ENCODE peak calls at places on chromosome 3, in five cellular contexts. O, Q, L, I and E are unnamed samples.

GRCh38 chr3:33211444-33211843 is 7.2 kb downstream of the SUSD5 start:
- DNase-seq in O (no peak), Q (no peak), L (no peak), I (peak), E (no peak)

GRCh38 chr3:114310701-114311100 is 16.9 kb downstream of the TIGIT start:
- DNase-seq in O (no peak), Q (no peak), L (no peak), I (no peak), E (no peak)

GRCh38 chr3:69865920-69866679 is 126.8 kb downstream of the MITF start:
- DNase-seq in O (peak), Q (peak), L (peak), I (no peak), E (peak)

GRCh38 chr3:187567026-187567425 is 103.2 kb downstream of the SST start:
- DNase-seq in O (no peak), Q (no peak), L (no peak), I (no peak), E (peak)

GRCh38 chr3:69305011-69305410 is 80.9 kb downstream of the FRMD4B start:
- DNase-seq in O (no peak), Q (no peak), L (no peak), I (no peak), E (no peak)

GRCh38 chr3:31167666-31168065 is 273.2 kb upstream of the GADL1 start:
- DNase-seq in O (no peak), Q (no peak), L (no peak), I (no peak), E (no peak)

GRCh38 chr3:150083653-150084037 is 113.0 kb upstream of the PFN2 start:
- DNase-seq in O (no peak), Q (no peak), L (no peak), I (no peak), E (no peak)

GRCh38 chr3:9406856-9407626 is 9.6 kb downstream of the SETD5 start:
- DNase-seq in O (no peak), Q (no peak), L (no peak), I (no peak), E (no peak)

GRCh38 chr3:125212509-125213372 is at the start of gene SLC12A8:
- DNase-seq in O (peak), Q (peak), L (no peak), I (no peak), E (no peak)

GRCh38 chr3:7309707-7310106 is 448.8 kb downstream of the GRM7 start:
- DNase-seq in O (peak), Q (no peak), L (peak), I (no peak), E (peak)

GRCh38 chr3:114623420-114624046 is 329.7 kb downstream of the TIGIT start:
- DNase-seq in O (no peak), Q (no peak), L (no peak), I (no peak), E (peak)

GRCh38 chr3:186251948-186252619 is 110.0 kb downstream of the DGKG start:
- DNase-seq in O (no peak), Q (no peak), L (peak), I (no peak), E (no peak)

GRCh38 chr3:5054098-5054497 is 68.0 kb upstream of the ARL8B start:
- DNase-seq in O (no peak), Q (no peak), L (no peak), I (no peak), E (no peak)

GRCh38 chr3:44835684-44836083 is 26.0 kb upstream of the TMEM42 start:
- DNase-seq in O (no peak), Q (no peak), L (no peak), I (no peak), E (no peak)

GRCh38 chr3:130712718-130713423 is 33.8 kb downstream of the PIK3R4 start:
- DNase-seq in O (no peak), Q (no peak), L (no peak), I (no peak), E (no peak)

GRCh38 chr3:5731100-5731499 is 543.6 kb downstream of the EDEM1 start:
- DNase-seq in O (no peak), Q (no peak), L (no peak), I (peak), E (no peak)

GRCh38 chr3:152564454-152564853 is 270.5 kb upstream of the P2RY1 start:
- DNase-seq in O (no peak), Q (no peak), L (no peak), I (no peak), E (no peak)

GRCh38 chr3:39291903-39292329 is 12.1 kb upstream of the CX3CR1 start:
- DNase-seq in O (peak), Q (peak), L (peak), I (peak), E (peak)

GRCh38 chr3:86208782-86209181 is 782.2 kb downstream of the VGLL3 start:
- DNase-seq in O (no peak), Q (no peak), L (no peak), I (no peak), E (no peak)

GRCh38 chr3:31880020-31880419 is 101.0 kb downstream of the OSBPL10 start:
- DNase-seq in O (no peak), Q (no peak), L (no peak), I (no peak), E (no peak)

GRCh38 chr3:51966486-51966885 is 768 bp downstream of the PCBP4 start:
- DNase-seq in O (no peak), Q (no peak), L (peak), I (no peak), E (no peak)

GRCh38 chr3:50562866-50563265 is 4.7 kb downstream of the C3orf18 start:
- DNase-seq in O (no peak), Q (no peak), L (no peak), I (no peak), E (no peak)

GRCh38 chr3:58260733-58261132 is 23.1 kb downstream of the ABHD6 start:
- DNase-seq in O (no peak), Q (no peak), L (no peak), I (no peak), E (no peak)

GRCh38 chr3:184366619-184367321 is 5.3 kb downstream of the POLR2H start:
- DNase-seq in O (no peak), Q (no peak), L (no peak), I (no peak), E (no peak)

GRCh38 chr3:134281912-134282658 is 31.4 kb upstream of the RYK start:
- DNase-seq in O (no peak), Q (no peak), L (no peak), I (no peak), E (no peak)

DNA sequence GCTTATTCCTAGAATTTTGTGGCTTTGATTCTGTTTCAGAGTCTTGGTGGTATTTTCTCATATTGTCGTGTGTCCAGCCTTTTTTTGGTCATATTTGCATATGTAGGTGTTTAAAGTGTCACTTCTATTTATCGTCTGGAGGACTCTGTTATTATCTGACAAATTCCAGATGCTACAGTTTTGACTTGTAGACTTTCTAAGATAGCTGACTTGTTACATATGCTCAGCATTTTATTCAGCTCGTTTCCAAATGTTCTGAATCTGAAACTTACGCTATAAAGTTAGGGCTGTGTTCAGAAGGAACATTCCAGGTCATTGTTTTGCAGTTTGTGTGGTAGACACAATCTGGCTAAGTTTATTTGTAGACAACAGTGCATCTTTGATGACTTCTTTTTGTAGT is 1.9 kb downstream of the PPP4R2 start:
- DNase-seq in O (no peak), Q (no peak), L (no peak), I (no peak), E (no peak)
- H3K27ac ChIP-seq in O (no peak), Q (no peak), L (no peak), I (no peak), E (no peak)

DNA sequence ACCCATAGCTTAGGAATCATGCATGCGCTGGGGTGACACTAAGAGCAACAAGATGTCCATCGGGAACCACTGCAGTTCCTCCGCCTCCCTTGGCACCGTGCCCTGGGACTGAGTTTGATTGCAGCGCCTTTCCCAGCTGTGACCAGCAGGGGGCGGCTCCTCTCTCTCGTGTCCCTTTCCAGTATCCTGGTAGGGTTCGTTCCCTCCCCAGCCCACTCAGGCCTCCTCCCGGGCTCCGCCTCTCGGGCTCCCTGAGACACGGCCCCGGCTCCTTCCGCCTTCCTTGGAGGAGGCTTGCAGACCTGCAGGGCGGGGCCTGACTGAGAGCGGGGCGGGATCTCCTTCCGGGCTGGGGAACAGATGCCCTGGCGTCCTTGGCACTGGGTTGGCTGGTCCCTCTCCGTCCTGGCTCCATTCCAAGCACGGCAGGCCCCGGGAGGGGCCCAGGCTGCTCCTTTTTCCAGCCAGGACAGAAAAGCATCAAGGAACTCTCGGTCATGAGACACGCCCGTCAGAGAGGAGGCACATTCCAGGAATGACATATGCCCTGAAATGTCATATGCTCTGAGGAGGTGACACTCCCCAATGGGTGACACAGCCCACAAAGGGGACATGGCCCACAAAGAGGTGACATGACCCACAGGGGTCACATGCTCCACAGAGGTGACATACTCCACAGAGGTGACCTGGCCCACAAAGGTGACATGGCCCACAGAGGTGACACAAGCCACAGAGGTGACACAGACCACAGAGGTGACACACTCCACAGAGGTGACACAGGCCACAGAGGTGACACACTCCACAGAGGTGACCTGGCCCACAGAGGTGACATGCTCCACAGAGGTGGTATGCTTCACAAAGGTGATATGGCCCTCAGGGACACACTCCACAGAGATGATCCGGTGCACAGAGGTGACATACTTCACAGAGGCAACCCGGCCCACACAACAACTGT is 79.0 kb downstream of the ABHD5 start:
- DNase-seq in O (peak), Q (peak), L (peak), I (peak), E (peak)
- H3K4me3 ChIP-seq in O (no peak), Q (peak), L (peak), I (peak), E (peak)

GRCh38 chr3:102068327-102068726 is 219.0 kb downstream of the NFKBIZ start:
- DNase-seq in O (no peak), Q (no peak), L (no peak), I (no peak), E (no peak)
- H3K27ac ChIP-seq in O (no peak), Q (no peak), L (no peak), I (no peak), E (no peak)

GRCh38 chr3:148084931-148085330 is 612.8 kb upstream of the AGTR1 start:
- DNase-seq in O (no peak), Q (no peak), L (no peak), I (no peak), E (no peak)
- H3K4me3 ChIP-seq in O (no peak), Q (no peak), L (no peak), I (no peak), E (no peak)

GRCh38 chr3:13242364-13242737 is 169.1 kb upstream of the IQSEC1 start:
- DNase-seq in O (no peak), Q (no peak), L (no peak), I (no peak), E (no peak)

GRCh38 chr3:13245579-13245978 is 172.3 kb upstream of the IQSEC1 start:
- DNase-seq in O (no peak), Q (no peak), L (no peak), I (no peak), E (no peak)

GRCh38 chr3:13243571-13243970 is 170.3 kb upstream of the IQSEC1 start:
- DNase-seq in O (no peak), Q (no peak), L (no peak), I (no peak), E (no peak)

GRCh38 chr3:13241621-13242363 is 168.6 kb upstream of the IQSEC1 start:
- DNase-seq in O (no peak), Q (no peak), L (no peak), I (no peak), E (no peak)

GRCh38 chr3:13244695-13245449 is 171.6 kb upstream of the IQSEC1 start:
- DNase-seq in O (no peak), Q (no peak), L (no peak), I (no peak), E (no peak)
- H3K27ac ChIP-seq in O (no peak), Q (no peak), L (no peak), I (no peak), E (no peak)

DNA sequence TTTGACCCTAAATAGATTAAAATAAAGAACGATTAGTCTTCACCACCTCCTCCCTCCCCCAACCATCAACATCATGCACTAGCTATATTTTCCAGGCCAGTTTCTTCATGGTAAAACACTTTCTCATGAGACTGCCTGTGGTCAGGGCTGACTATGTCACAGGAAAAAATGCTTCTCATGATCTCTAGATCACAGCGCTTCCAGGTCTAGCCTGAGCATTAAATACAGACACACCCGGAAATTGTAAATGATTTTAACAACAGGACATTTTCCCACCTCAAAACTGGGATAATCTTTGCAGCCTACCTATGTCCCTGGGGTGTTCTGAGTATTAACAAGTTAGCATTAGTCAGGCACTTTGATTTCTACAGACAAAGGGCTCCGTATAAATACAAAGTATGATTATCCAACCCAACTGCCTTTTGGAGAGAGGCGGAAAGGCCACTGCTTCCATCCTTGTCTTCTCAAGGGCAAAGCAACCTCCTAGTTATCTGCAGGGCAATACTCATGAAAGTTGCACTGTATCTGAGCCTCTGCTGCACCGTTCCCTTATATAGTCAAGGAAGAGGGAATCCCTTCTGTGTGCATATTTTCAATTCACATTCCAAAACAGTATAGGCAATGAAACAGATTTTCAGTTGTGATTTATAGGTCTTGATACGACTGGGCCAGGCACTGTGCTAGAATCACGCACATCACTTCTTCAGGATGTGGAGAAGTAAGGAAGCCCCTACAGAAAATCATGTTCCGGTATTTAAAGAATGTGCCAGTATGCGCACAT is 455.9 kb downstream of the FOXP1 start:
- DNase-seq in O (no peak), Q (no peak), L (no peak), I (no peak), E (no peak)
- H3K4me3 ChIP-seq in O (no peak), Q (peak), L (peak), I (no peak), E (peak)

GRCh38 chr3:172210355-172210754 is 171.0 kb downstream of the FNDC3B start:
- DNase-seq in O (no peak), Q (no peak), L (no peak), I (no peak), E (no peak)

GRCh38 chr3:172211123-172211522 is 171.7 kb downstream of the FNDC3B start:
- DNase-seq in O (no peak), Q (no peak), L (no peak), I (no peak), E (no peak)

GRCh38 chr3:172216267-172216666 is 176.9 kb downstream of the FNDC3B start:
- DNase-seq in O (no peak), Q (no peak), L (no peak), I (no peak), E (no peak)

GRCh38 chr3:172213765-172214358 is 174.5 kb downstream of the FNDC3B start:
- DNase-seq in O (no peak), Q (no peak), L (no peak), I (no peak), E (no peak)

GRCh38 chr3:172213168-172213567 is 173.8 kb downstream of the FNDC3B start:
- DNase-seq in O (no peak), Q (no peak), L (no peak), I (no peak), E (no peak)
- H3K27ac ChIP-seq in O (no peak), Q (no peak), L (no peak), I (no peak), E (no peak)

DNA sequence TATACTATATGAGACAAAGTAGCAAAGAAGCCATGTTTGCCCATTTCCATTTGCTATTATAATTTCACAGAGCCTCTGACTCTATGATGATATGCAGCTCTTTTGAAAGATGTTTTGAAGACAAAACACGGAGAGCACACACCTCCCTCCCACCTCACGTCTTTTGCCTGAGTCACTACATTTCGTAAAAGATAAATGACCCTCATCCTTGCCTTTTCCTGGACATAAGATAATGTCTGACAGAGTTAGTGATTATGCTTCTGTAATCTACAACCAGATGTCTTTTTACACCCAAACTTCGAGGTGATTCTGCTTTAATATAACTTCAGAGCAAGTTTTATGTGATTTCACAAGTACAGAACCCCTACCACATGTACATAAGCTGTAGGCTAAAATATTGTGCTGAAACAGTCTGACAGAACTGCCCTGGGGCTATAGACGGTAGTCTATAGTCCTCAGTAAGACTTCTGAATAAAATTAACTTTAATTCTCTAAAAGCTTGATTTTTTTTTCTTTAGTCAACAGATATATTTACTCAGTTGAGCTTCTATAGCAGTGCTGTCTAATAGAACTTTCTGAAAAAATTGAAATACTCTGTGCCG is 99.9 kb downstream of the CD200R1L start:
- DNase-seq in O (no peak), Q (no peak), L (no peak), I (no peak), E (no peak)
- H3K4me3 ChIP-seq in O (no peak), Q (no peak), L (no peak), I (no peak), E (no peak)

GRCh38 chr3:156761713-156762575 is 64.2 kb upstream of the LEKR1 start:
- DNase-seq in O (no peak), Q (no peak), L (no peak), I (no peak), E (no peak)

GRCh38 chr3:156762631-156763185 is 63.4 kb upstream of the LEKR1 start:
- DNase-seq in O (no peak), Q (no peak), L (peak), I (no peak), E (no peak)

GRCh38 chr3:156763931-156764720 is 62.0 kb upstream of the LEKR1 start:
- DNase-seq in O (no peak), Q (no peak), L (no peak), I (no peak), E (no peak)

GRCh38 chr3:156763386-156763785 is 62.8 kb upstream of the LEKR1 start:
- DNase-seq in O (no peak), Q (no peak), L (no peak), I (no peak), E (no peak)

GRCh38 chr3:156764761-156765160 is 61.4 kb upstream of the LEKR1 start:
- DNase-seq in O (no peak), Q (no peak), L (no peak), I (no peak), E (no peak)
- H3K27ac ChIP-seq in O (no peak), Q (no peak), L (no peak), I (no peak), E (no peak)